ENCODE peak calls at places on chromosomes 5 and 9, in four cellular contexts. V, B, P and G are unnamed samples.

GRCh38 chr5:96350678-96351077 is 82.4 kb downstream of the PCSK1 start:
- DNase-seq in V (no peak), B (no peak), P (no peak), G (peak; percentile 11)

GRCh38 chr5:126805108-126805507 is 28.2 kb downstream of the LMNB1 start:
- DNase-seq in V (no peak), B (no peak), P (no peak), G (peak; percentile 79)

GRCh38 chr5:142888469-142889085 is 118.4 kb downstream of the ARHGAP26 start:
- DNase-seq in V (no peak), B (peak; percentile 77), P (peak; percentile 69), G (peak; percentile 75)

GRCh38 chr9:94697972-94698581 is 28.4 kb upstream of the AOPEP start:
- DNase-seq in V (no peak), B (peak; percentile 34), P (peak; percentile 39), G (peak; percentile 54)

GRCh38 chr9:120265791-120266190 is 314.2 kb downstream of the CDK5RAP2 start:
- DNase-seq in V (no peak), B (peak; percentile 9), P (peak; percentile 13), G (peak; percentile 13)

GRCh38 chr5:179373961-179374505 is 28.8 kb upstream of the ADAMTS2 start:
- DNase-seq in V (no peak), B (no peak), P (no peak), G (no peak)

GRCh38 chr9:105063665-105064247 is 135.8 kb upstream of the ABCA1 start:
- DNase-seq in V (no peak), B (no peak), P (no peak), G (peak; percentile 91)

GRCh38 chr9:131942076-131942720 is 137.5 kb downstream of the MED27 start:
- DNase-seq in V (no peak), B (no peak), P (no peak), G (peak; percentile 13)

DNA sequence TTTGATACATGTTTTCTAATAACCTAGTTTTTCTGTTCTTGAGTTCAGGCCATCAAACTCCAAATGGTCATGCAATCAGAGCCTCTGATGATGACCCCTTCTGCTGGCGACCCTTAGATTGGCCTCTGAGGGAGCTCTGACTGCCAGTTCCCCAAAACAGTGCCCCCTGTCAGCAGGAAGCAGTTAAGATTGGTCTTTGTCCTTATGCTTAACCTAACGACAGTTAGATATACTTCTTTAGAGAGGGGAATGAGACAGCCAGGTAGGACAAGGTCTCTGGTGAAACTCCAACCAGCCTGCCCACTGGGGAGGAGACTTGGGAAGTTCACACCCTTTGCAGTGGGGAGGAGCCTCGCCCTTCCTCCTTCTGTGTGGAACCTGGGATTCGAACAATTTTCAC is 390.4 kb upstream of the KIF2A start:
- DNase-seq in V (no peak), B (peak; percentile 45), P (peak; percentile 8), G (no peak)
- TF ChIP-seq EZH2phosphoT487 in V (no peak), B (no peak), P (no peak), G (no peak)

DNA sequence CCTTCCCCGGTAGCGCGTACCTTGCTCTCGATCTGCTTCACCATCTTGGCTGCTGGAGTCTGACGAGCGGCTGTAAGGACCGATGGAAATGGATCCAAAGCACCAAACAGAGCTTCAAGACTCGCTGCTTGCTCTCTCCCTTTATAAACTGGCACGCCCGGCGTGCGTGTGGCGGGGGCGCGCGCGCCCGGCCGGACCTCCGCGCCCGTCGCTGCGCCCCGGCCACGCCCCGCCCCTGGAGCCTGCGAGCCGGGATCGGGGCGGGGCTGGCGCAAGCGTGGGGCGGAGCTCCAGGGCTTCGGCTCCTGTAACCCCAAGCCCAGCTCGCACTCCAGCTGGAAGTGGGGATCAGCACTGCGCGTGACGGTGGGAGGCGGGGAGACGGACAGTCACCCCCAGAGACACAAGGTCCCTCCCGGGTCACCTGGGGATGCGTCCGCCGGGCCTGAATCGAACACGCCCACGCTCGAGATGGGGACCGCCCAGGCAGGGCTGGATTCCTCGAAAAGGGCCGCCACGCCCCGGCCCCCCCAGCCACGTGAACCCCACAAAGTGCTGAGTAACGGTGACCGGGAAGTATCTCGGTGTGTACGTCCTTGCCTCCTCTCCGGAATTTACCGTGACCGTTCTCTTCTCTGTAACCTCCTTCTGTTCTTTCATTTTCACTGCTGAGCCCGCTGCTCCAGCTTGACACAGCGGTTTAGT is at the start of gene TXN:
- DNase-seq in V (peak; percentile 51), B (peak; percentile 89), P (peak; percentile 94), G (peak; percentile 97)
- H3K4me3 ChIP-seq in V (peak within 1 kb of the TSS; percentile 86), B (peak within 1 kb of the TSS; percentile 91), P (peak within 1 kb of the TSS; percentile 99), G (peak within 1 kb of the TSS; percentile 87)

GRCh38 chr9:130433168-130433946 is 11.4 kb upstream of the ASS1 start:
- DNase-seq in V (no peak), B (peak; percentile 82), P (peak; percentile 91), G (peak; percentile 82)
- TF ChIP-seq EZH2phosphoT487 in V (no peak), B (no peak), P (peak; percentile 72), G (no peak)

GRCh38 chr9:123287639-123288038 is 19.3 kb upstream of the STRBP start:
- DNase-seq in V (no peak), B (no peak), P (no peak), G (no peak)
- H3K4me3 ChIP-seq in V (no peak overlapping the region), B (no peak overlapping the region), P (no peak overlapping the region), G (no peak overlapping the region)

GRCh38 chr9:136426787-136427186 is 12.9 kb downstream of the INPP5E start:
- DNase-seq in V (no peak), B (no peak), P (no peak), G (no peak)

GRCh38 chr9:136430591-136431234 is 8.9 kb downstream of the INPP5E start:
- DNase-seq in V (no peak), B (no peak), P (no peak), G (no peak)

GRCh38 chr9:136431782-136432350 is 7.8 kb downstream of the INPP5E start:
- DNase-seq in V (no peak), B (no peak), P (no peak), G (no peak)

GRCh38 chr9:136429683-136430590 is 9.7 kb downstream of the INPP5E start:
- DNase-seq in V (no peak), B (peak; percentile 24), P (no peak), G (no peak)

GRCh38 chr9:136429075-136429628 is 10.5 kb downstream of the INPP5E start:
- DNase-seq in V (no peak), B (no peak), P (no peak), G (no peak)
- TF ChIP-seq EZH2phosphoT487 in V (no peak), B (no peak), P (no peak), G (no peak)

GRCh38 chr5:32172908-32173393 is 1.2 kb downstream of the GOLPH3 start:
- DNase-seq in V (no peak), B (no peak), P (no peak), G (peak; percentile 28)
- H3K4me3 ChIP-seq in V (peak overlapping the region; percentile 70), B (peak overlapping the region; percentile 95), P (peak overlapping the region; percentile 93), G (peak overlapping the region; percentile 96)

GRCh38 chr5:155839251-155840037 is 487.5 kb upstream of the SGCD start:
- DNase-seq in V (no peak), B (peak; percentile 70), P (peak; percentile 30), G (no peak)
- TF ChIP-seq EZH2phosphoT487 in V (no peak), B (no peak), P (no peak), G (no peak)